ENCODE peak calls at places on chromosomes 7 and 10, in five cellular contexts. A, D, B, K and X are unnamed samples.
A peak's percentile ranks its signal among the peaks of the same experiment; 100 is the strongest.

GRCh38 chr7:151454306-151454705 is 14.4 kb upstream of the CRYGN start:
- DNase-seq in K (no peak), B (no peak), A (no peak), D (peak; percentile 36), X (no peak)

GRCh38 chr10:86747796-86748581 is 8.4 kb upstream of the BMPR1A start:
- DNase-seq in K (peak; percentile 34), D (no peak), A (peak; percentile 56), B (no peak), X (no peak)

GRCh38 chr10:27995311-27995710 is 3.6 kb downstream of the ODAD2 start:
- DNase-seq in A (no peak), K (no peak), D (no peak), B (no peak), X (no peak)

GRCh38 chr7:40470111-40470736 is 335.4 kb downstream of the SUGCT start:
- DNase-seq in B (peak; percentile 2), D (no peak), K (peak; percentile 34), A (peak; percentile 78), X (no peak)

GRCh38 chr10:132397671-132398565 is 918 bp downstream of the PWWP2B start:
- DNase-seq in D (no peak), A (peak; percentile 67), B (peak; percentile 79), K (peak; percentile 28), X (peak; percentile 75)

GRCh38 chr10:132510174-132510611 is 27.4 kb upstream of the INPP5A start:
- DNase-seq in B (no peak), K (no peak), A (no peak), D (no peak), X (no peak)

GRCh38 chr7:121302214-121302745 is 26.5 kb upstream of the WNT16 start:
- DNase-seq in D (no peak), B (no peak), A (peak; percentile 83), K (peak; percentile 75), X (no peak)

GRCh38 chr10:129707406-129708388 is 240.7 kb downstream of the MGMT start:
- DNase-seq in B (peak; percentile 45), A (peak; percentile 57), D (no peak), K (peak; percentile 65), X (no peak)

GRCh38 chr7:1513657-1514095 is 9.5 kb upstream of the INTS1 start:
- DNase-seq in A (peak; percentile 32), B (no peak), K (peak; percentile 45), D (no peak), X (no peak)

GRCh38 chr7:93717217-93717900 is 142.8 kb upstream of the CALCR start:
- DNase-seq in A (peak; percentile 84), B (no peak), K (peak; percentile 71), D (no peak), X (no peak)

GRCh38 chr7:22121702-22122474 is 176.2 kb upstream of the CDCA7L start:
- DNase-seq in A (peak; percentile 66), K (peak; percentile 65), D (no peak), B (no peak), X (no peak)

GRCh38 chr7:2031496-2031895 is 201.2 kb downstream of the MAD1L1 start:
- DNase-seq in B (no peak), K (no peak), D (no peak), A (no peak), X (no peak)

GRCh38 chr10:423167-423566 is 266.3 kb downstream of the DIP2C start:
- DNase-seq in A (no peak), B (no peak), D (no peak), K (no peak), X (no peak)

GRCh38 chr7:47938574-47939165 is 9.6 kb downstream of the PKD1L1 start:
- DNase-seq in K (no peak), B (no peak), D (no peak), A (peak; percentile 23), X (no peak)

GRCh38 chr10:79941585-79942210 is 7.2 kb downstream of the SFTPD start:
- DNase-seq in A (no peak), K (no peak), D (no peak), B (no peak), X (no peak)

GRCh38 chr10:79942261-79943185 is 6.4 kb downstream of the SFTPD start:
- DNase-seq in K (no peak), A (no peak), B (no peak), D (no peak), X (no peak)

GRCh38 chr10:79940431-79940830 is 8.5 kb downstream of the SFTPD start:
- DNase-seq in D (no peak), K (no peak), B (no peak), A (no peak), X (no peak)

GRCh38 chr10:79939969-79940368 is 8.9 kb downstream of the SFTPD start:
- DNase-seq in D (no peak), A (no peak), B (no peak), K (no peak), X (no peak)

GRCh38 chr10:79941146-79941545 is 7.8 kb downstream of the SFTPD start:
- DNase-seq in D (no peak), B (no peak), A (no peak), K (no peak), X (no peak)
- TF ChIP-seq CTCF in D (no peak), B (no peak), A (no peak), K (no peak), X (no peak)

DNA sequence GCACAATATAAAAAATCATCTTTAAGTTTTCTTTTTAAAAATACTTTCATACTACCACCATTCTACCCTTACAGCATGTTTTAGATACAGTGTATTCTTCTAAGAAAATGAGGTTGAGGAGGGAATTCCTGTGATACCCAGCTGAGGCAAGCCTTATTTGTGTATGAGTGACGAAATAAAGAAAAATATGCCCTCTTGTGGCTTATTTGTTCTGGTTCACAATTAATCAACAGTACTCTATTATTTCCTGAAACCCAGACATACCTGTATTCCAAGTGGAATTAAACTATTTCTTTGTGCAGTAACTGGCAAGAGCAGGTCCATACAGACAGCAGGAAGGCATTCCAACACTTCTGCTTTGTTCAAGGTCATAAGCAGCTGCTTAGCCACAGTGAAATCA is 4.5 kb upstream of the SEMA3D start:
- DNase-seq in D (no peak), A (peak; percentile 61), K (peak; percentile 59), B (no peak), X (no peak)
- TF ChIP-seq CTCF in D (peak; percentile 55), A (peak; percentile 25), K (peak; percentile 45), B (peak; percentile 7), X (peak; percentile 22)

GRCh38 chr7:99928188-99928587 is 1.2 kb downstream of the GJC3 start:
- DNase-seq in B (no peak), K (no peak), D (no peak), A (no peak), X (no peak)

GRCh38 chr7:99930376-99930775 is 956 bp upstream of the GJC3 start:
- DNase-seq in K (no peak), D (no peak), B (no peak), A (no peak), X (no peak)

GRCh38 chr7:99929730-99930053 is 272 bp upstream of the GJC3 start:
- DNase-seq in A (no peak), B (no peak), K (no peak), D (no peak), X (no peak)

GRCh38 chr7:99927536-99927935 is 1.9 kb downstream of the GJC3 start:
- DNase-seq in B (no peak), D (no peak), K (no peak), A (no peak), X (no peak)

GRCh38 chr7:99928994-99929729 is at the start of gene GJC3:
- DNase-seq in B (peak; percentile 40), A (peak; percentile 65), D (peak; percentile 47), K (peak; percentile 66), X (peak; percentile 67)
- TF ChIP-seq CTCF in B (no peak), A (no peak), D (no peak), K (peak; percentile 46), X (no peak)

GRCh38 chr10:104777086-104777799 is 136.2 kb downstream of the SORCS3 start:
- DNase-seq in B (no peak), K (no peak), A (no peak), D (no peak), X (no peak)
- TF ChIP-seq CTCF in B (no peak), K (no peak), A (no peak), D (no peak), X (no peak)

DNA sequence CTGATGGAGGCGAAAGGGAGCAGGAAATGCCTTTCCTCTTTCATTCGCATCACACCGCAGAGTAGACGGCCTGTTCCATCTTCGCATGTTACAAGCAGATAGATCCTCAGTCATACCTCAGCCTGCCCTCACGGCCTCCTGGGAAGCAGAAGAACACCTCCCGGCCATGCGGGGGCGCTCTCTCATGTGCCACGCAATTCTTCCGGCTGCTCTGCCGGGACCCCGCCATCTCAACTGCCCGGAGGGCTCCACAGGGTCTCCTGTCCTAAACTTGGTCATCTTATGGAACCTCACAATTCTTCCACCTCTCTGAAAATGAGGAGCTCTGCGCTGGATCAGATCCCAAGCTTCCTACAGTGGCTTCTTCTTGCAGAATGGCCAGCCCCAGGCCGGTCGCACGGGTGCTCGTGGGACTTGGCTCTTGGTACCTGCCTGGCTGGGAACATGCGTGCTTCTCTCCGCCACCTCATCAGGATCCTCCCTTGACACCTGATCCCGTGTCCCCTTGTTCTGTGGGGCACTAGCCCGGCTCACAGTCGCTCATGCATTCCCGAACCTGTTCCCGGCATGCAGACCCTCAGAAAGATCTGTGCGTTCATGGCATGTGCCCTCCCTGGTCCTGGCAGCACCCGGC is 262.8 kb upstream of the SHH start:
- DNase-seq in A (no peak), D (no peak), B (no peak), K (no peak), X (no peak)
- TF ChIP-seq CTCF in A (no peak), D (no peak), B (no peak), K (no peak), X (no peak)

DNA sequence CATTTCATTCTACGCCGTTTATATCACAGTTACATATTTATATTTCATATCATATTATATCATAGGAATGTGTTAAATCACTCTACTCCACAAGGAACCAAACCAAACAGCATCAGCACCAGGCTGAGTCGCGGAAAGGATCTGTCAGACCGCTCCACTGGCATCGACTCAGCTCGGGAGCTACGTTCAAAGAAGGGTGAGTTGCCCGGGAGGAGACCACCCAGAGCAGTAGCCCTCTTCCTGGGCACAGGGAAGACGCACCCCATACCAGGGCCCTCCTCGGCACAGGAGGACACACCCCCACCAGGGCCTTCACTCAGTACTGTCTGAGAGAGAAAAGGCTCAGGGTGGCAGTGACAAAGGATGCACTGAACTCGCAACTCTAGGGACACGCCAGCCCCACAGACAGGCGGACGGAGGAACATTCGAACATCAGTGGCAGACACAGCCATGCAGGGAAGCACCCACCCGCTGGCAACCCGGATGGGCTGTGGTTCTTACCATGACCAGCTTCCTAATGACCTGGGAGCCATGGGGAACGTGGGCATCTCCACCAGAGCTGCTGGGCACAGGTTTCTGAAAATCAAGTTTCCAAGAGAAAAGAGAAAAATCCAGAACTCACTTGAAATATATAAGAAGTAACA is 28.7 kb downstream of the PITRM1 start:
- DNase-seq in B (no peak), D (no peak), A (no peak), K (no peak), X (no peak)
- TF ChIP-seq CTCF in B (no peak), D (no peak), A (no peak), K (no peak), X (no peak)

GRCh38 chr7:39453743-39454355 is 112.4 kb upstream of the YAE1 start:
- DNase-seq in B (peak; percentile 49), K (peak; percentile 78), D (no peak), A (peak; percentile 75), X (peak; percentile 57)
- TF ChIP-seq CTCF in B (peak; percentile 54), K (peak; percentile 91), D (peak; percentile 53), A (peak; percentile 86), X (peak; percentile 81)